ENCODE peak calls at places on chromosome 5, in eight cellular contexts. N is tibial nerve, L is colonic mucosa, Q is PC-9, Z is transverse colon, D is hepatocyte, Y is fibroblast of lung, C is left ventricle myocardium inferior. R is an unnamed sample.

GRCh38 chr5:42242829-42243485 is 180.3 kb upstream of the GHR start:
- DNase-seq in N (peak; percentile 45), L (no peak), Q (no peak), Z (no peak), D (no peak), Y (no peak), C (no peak), R (no peak)

GRCh38 chr5:91207248-91207647 is 175.9 kb downstream of the ARRDC3 start:
- DNase-seq in N (no peak), L (no peak), Q (no peak), Z (no peak), D (no peak), Y (peak; percentile 57), C (no peak), R (peak; percentile 72)

GRCh38 chr5:154590093-154590724 is 112.2 kb upstream of the HAND1 start:
- DNase-seq in N (no peak), L (no peak), Q (no peak), Z (no peak), D (no peak), Y (no peak), C (no peak), R (no peak)

GRCh38 chr5:156479864-156480263 is 152.9 kb downstream of the SGCD start:
- DNase-seq in N (no peak), L (peak; percentile 27), Q (no peak), Z (no peak), D (no peak), Y (peak; percentile 14), C (no peak), R (no peak)

GRCh38 chr5:147740864-147741263 is 41.7 kb downstream of the JAKMIP2 start:
- DNase-seq in N (no peak), L (no peak), Q (no peak), Z (no peak), D (no peak), Y (no peak), C (no peak), R (no peak)

GRCh38 chr5:122775713-122776084 is 819 bp downstream of the SNX2 start:
- DNase-seq in N (no peak), L (no peak), Q (no peak), Z (no peak), D (no peak), Y (peak; percentile 10), C (no peak), R (no peak)

GRCh38 chr5:3394877-3395599 is 200.6 kb upstream of the IRX1 start:
- DNase-seq in N (no peak), L (no peak), Q (no peak), Z (no peak), D (no peak), Y (no peak), C (no peak), R (no peak)

GRCh38 chr5:132491368-132492364 is 1.1 kb upstream of the IRF1 start:
- DNase-seq in N (peak; percentile 4), L (peak; percentile 36), Q (no peak), Z (peak; percentile 48), D (peak; percentile 7), Y (no peak), C (no peak), R (no peak)

GRCh38 chr5:98934581-98934980 is 5.8 kb upstream of the CHD1 start:
- DNase-seq in N (no peak), L (no peak), Q (no peak), Z (no peak), D (no peak), Y (peak; percentile 49), C (no peak), R (no peak)

GRCh38 chr5:94674841-94675382 is 56.4 kb downstream of the SLF1 start:
- DNase-seq in N (no peak), L (no peak), Q (no peak), Z (no peak), D (no peak), Y (peak; percentile 14), C (no peak), R (no peak)

GRCh38 chr5:169173372-169173771 is 127.6 kb downstream of the SLIT3 start:
- DNase-seq in N (no peak), L (no peak), Q (no peak), Z (no peak), D (no peak), Y (peak; percentile 64), C (no peak), R (no peak)

GRCh38 chr5:56637321-56637920 is 177.9 kb upstream of the MAP3K1 start:
- DNase-seq in N (no peak), L (no peak), Q (peak; percentile 80), Z (no peak), D (peak; percentile 41), Y (peak; percentile 75), C (no peak), R (peak; percentile 52)

GRCh38 chr5:123119334-123119986 is 30.4 kb downstream of the PRDM6 start:
- DNase-seq in N (no peak), L (no peak), Q (peak; percentile 51), Z (no peak), D (peak; percentile 66), Y (peak; percentile 79), C (no peak), R (peak; percentile 40)

GRCh38 chr5:109855056-109855455 is 165.3 kb downstream of the MAN2A1 start:
- DNase-seq in N (no peak), L (no peak), Q (no peak), Z (no peak), D (no peak), Y (peak; percentile 77), C (no peak), R (no peak)

GRCh38 chr5:58165152-58165551 is 294.7 kb downstream of the PLK2 start:
- DNase-seq in N (no peak), L (no peak), Q (no peak), Z (no peak), D (no peak), Y (no peak), C (no peak), R (no peak)

GRCh38 chr5:72451771-72452505 is 55.3 kb downstream of the ZNF366 start:
- DNase-seq in N (peak; percentile 79), L (peak; percentile 25), Q (peak; percentile 77), Z (peak; percentile 23), D (peak; percentile 53), Y (peak; percentile 72), C (peak; percentile 76), R (peak; percentile 84)

GRCh38 chr5:53333160-53333559 is 147.3 kb upstream of the FST start:
- DNase-seq in N (no peak), L (no peak), Q (peak; percentile 87), Z (no peak), D (no peak), Y (peak; percentile 86), C (no peak), R (no peak)

GRCh38 chr5:73960023-73960422 is 334.0 kb downstream of the ARHGEF28 start:
- DNase-seq in N (no peak), L (no peak), Q (no peak), Z (peak; percentile 8), D (no peak), Y (no peak), C (no peak), R (no peak)
- H3K27ac ChIP-seq in N (no peak overlapping the region), L (no peak overlapping the region), Q (no peak overlapping the region), Z (no peak overlapping the region), D (no peak overlapping the region), Y (no peak overlapping the region), C (no peak overlapping the region), R (no peak overlapping the region)

DNA sequence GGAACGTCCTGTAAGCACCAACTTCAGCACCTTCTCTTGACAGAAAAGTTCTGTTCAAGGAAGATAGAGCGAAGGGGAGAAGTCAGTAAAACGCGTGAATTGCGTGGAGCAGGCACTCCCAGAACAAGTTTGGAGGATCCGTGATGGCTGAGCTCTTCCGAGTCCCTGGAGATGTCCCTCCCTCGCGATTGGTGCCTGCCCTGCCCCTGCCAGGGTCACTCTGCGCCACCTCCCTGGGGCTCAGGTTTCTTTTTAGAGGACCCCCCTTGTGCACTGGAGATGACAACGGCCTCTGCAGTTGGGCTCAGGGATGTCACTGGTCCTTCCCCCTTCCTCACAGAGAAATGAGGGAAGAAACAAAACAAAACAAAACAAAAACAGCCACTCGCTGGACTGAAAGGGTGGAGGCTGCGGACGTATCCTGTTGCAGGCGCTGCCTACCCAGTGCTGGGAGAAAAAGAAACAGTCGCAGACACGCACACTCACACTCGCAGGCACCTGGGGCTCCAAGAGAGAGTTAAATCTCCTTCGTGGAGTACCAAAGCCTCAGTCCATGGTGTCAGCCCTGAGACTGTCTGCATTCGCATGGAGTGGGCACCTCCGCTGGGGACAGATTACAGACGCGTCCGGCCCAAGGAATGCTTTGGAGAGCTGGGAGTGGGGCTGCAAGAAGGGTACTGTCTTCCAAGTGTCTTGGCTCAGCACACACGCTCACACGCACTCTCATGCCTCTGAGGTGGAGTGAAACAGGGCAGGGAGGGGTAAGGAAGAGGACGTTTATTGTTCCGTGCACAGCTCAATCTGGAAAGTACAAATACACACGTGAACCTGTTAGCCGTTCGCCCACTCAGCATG is 512.6 kb downstream of the SLCO4C1 start:
- DNase-seq in N (no peak), L (no peak), Q (no peak), Z (no peak), D (no peak), Y (peak; percentile 1), C (no peak), R (no peak)
- H3K4me3 ChIP-seq in N (no peak overlapping the region), L (peak overlapping the region; percentile 23), Q (no peak overlapping the region), Z (no peak overlapping the region), D (no peak overlapping the region), Y (no peak overlapping the region), C (peak overlapping the region; percentile 50), R (peak overlapping the region; percentile 26)

GRCh38 chr5:1853531-1853930 is 29.2 kb downstream of the IRX4 start:
- DNase-seq in N (no peak), L (no peak), Q (no peak), Z (no peak), D (no peak), Y (no peak), C (no peak), R (no peak)

GRCh38 chr5:1856596-1857255 is 26.0 kb downstream of the IRX4 start:
- DNase-seq in N (no peak), L (no peak), Q (no peak), Z (no peak), D (no peak), Y (no peak), C (no peak), R (no peak)

GRCh38 chr5:1857256-1857600 is 25.5 kb downstream of the IRX4 start:
- DNase-seq in N (no peak), L (no peak), Q (no peak), Z (no peak), D (no peak), Y (no peak), C (no peak), R (no peak)

GRCh38 chr5:1855573-1855972 is 27.2 kb downstream of the IRX4 start:
- DNase-seq in N (no peak), L (no peak), Q (no peak), Z (no peak), D (no peak), Y (no peak), C (no peak), R (no peak)

GRCh38 chr5:1855075-1855474 is 27.6 kb downstream of the IRX4 start:
- DNase-seq in N (no peak), L (no peak), Q (no peak), Z (no peak), D (no peak), Y (no peak), C (no peak), R (no peak)
- H3K27me3 ChIP-seq in N (no peaks in the 10 kb centered on the region), L (peaks cover 15% of the 10 kb centered on the region), Q (peaks cover 92% of the 10 kb centered on the region), Z (peaks cover 65% of the 10 kb centered on the region), D (peaks cover 45% of the 10 kb centered on the region), Y (peaks cover 17% of the 10 kb centered on the region), C (peaks cover 55% of the 10 kb centered on the region), R (peaks cover 32% of the 10 kb centered on the region)

DNA sequence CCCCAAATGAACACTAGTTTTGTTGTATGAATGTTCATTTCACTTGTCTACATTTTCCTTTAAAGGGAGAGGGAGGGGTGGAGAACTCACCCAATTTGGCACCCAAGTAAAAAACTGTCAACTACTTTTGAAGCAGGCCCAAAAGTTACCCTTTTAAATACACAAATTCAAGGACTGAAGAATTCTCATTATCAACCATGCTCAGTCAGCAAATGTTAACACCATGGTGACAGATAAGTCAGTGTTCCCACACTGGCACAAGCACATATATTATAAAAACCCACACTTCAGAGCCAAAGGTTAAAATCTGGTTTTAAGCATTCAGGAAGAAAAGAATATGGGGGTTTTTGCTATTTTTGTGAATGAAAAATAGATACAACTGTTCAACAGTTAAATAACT is 31.6 kb downstream of the CSNK1A1 start:
- DNase-seq in N (no peak), L (no peak), Q (no peak), Z (no peak), D (no peak), Y (no peak), C (no peak), R (no peak)
- H3K27ac ChIP-seq in N (peak overlapping the region; percentile 50), L (no peak overlapping the region), Q (peak overlapping the region; percentile 5), Z (peak overlapping the region; percentile 42), D (no peak overlapping the region), Y (no peak overlapping the region), C (peak overlapping the region; percentile 56), R (no peak overlapping the region)

R was measured in brain microvascular endothelial cell.